ENCODE peak calls at places on chromosomes 7 and 10, in six cellular contexts. A is HCT116, P is GM23248, V is PC-9, G is PC-3, L is hepatocyte. W is an unnamed sample. For H3K79me2 and H3K9me2, the result is how much of the 10 kb centered on the place peaks cover.

GRCh38 chr7:29623976-29624375 is 60.3 kb downstream of the PRR15 start:
- DNase-seq in A (no peak), P (peak), V (peak), G (peak), L (no peak), W (no peak)

GRCh38 chr10:57699944-57700343 is 567.8 kb downstream of the IPMK start:
- DNase-seq in A (no peak), P (no peak), V (no peak), G (no peak), L (no peak), W (no peak)

GRCh38 chr7:128268233-128268632 is 27.2 kb downstream of the LEP start:
- DNase-seq in A (no peak), P (no peak), V (no peak), G (no peak), L (no peak), W (no peak)

GRCh38 chr10:73859441-73860049 is 14.8 kb downstream of the CAMK2G start:
- DNase-seq in A (no peak), P (peak), V (no peak), G (no peak), L (no peak), W (no peak)

GRCh38 chr7:142303650-142304049 is 45.8 kb upstream of the PRSS58 start:
- DNase-seq in A (peak), P (peak), V (peak), G (peak), L (peak), W (peak)

GRCh38 chr7:24199978-24200377 is 84.0 kb upstream of the NPY start:
- DNase-seq in A (no peak), P (no peak), V (no peak), G (no peak), L (peak), W (no peak)

GRCh38 chr10:124033887-124034218 is 59.5 kb downstream of the CHST15 start:
- DNase-seq in A (no peak), P (no peak), V (no peak), G (no peak), L (no peak), W (no peak)

GRCh38 chr10:22655312-22655973 is 58.9 kb downstream of the PIP4K2A start:
- DNase-seq in A (no peak), P (peak), V (no peak), G (peak), L (peak), W (no peak)

GRCh38 chr10:132450825-132451505 is 54.0 kb downstream of the PWWP2B start:
- DNase-seq in A (no peak), P (no peak), V (no peak), G (no peak), L (no peak), W (no peak)

GRCh38 chr7:145848691-145849090 is 267.9 kb upstream of the CNTNAP2 start:
- DNase-seq in A (no peak), P (no peak), V (no peak), G (peak), L (peak), W (peak)

GRCh38 chr10:51010977-51011376 is 63.3 kb upstream of the PRKG1 start:
- DNase-seq in A (peak), P (peak), V (no peak), G (peak), L (peak), W (peak)

GRCh38 chr10:8233832-8234259 is 179.4 kb downstream of the GATA3 start:
- DNase-seq in A (no peak), P (no peak), V (no peak), G (peak), L (no peak), W (no peak)

GRCh38 chr10:34721201-34721840 is 93.8 kb downstream of the PARD3 start:
- DNase-seq in A (no peak), P (peak), V (peak), G (peak), L (no peak), W (no peak)

GRCh38 chr7:47758546-47758945 is 176.6 kb upstream of the TNS3 start:
- DNase-seq in A (no peak), P (peak), V (no peak), G (no peak), L (no peak), W (no peak)

GRCh38 chr10:115801987-115802386 is 471.0 kb downstream of the GFRA1 start:
- DNase-seq in A (no peak), P (no peak), V (no peak), G (no peak), L (no peak), W (no peak)

GRCh38 chr7:143381427-143382125 is 431 bp downstream of the ZYX start:
- DNase-seq in A (no peak), P (peak), V (no peak), G (peak), L (peak), W (no peak)

GRCh38 chr10:69425513-69426298 is 9.0 kb upstream of the TACR2 start:
- DNase-seq in A (no peak), P (no peak), V (peak), G (peak), L (peak), W (no peak)

GRCh38 chr10:113933894-113934532 is 79.6 kb downstream of the NHLRC2 start:
- DNase-seq in A (no peak), P (no peak), V (no peak), G (no peak), L (no peak), W (no peak)

GRCh38 chr10:123249894-123250293 is 95.7 kb downstream of the BUB3 start:
- DNase-seq in A (no peak), P (no peak), V (no peak), G (no peak), L (no peak), W (no peak)

GRCh38 chr7:81053623-81054022 is 134.8 kb upstream of the SEMA3C start:
- DNase-seq in A (no peak), P (no peak), V (no peak), G (peak), L (peak), W (no peak)

GRCh38 chr7:2838451-2838850 is 5.7 kb downstream of the GNA12 start:
- DNase-seq in A (no peak), P (no peak), V (no peak), G (no peak), L (no peak), W (no peak)
- H3K79me2 ChIP-seq in A (half or more), P (half or more), V (half or more), G (half or more), L (half or more), W (half or more)

DNA sequence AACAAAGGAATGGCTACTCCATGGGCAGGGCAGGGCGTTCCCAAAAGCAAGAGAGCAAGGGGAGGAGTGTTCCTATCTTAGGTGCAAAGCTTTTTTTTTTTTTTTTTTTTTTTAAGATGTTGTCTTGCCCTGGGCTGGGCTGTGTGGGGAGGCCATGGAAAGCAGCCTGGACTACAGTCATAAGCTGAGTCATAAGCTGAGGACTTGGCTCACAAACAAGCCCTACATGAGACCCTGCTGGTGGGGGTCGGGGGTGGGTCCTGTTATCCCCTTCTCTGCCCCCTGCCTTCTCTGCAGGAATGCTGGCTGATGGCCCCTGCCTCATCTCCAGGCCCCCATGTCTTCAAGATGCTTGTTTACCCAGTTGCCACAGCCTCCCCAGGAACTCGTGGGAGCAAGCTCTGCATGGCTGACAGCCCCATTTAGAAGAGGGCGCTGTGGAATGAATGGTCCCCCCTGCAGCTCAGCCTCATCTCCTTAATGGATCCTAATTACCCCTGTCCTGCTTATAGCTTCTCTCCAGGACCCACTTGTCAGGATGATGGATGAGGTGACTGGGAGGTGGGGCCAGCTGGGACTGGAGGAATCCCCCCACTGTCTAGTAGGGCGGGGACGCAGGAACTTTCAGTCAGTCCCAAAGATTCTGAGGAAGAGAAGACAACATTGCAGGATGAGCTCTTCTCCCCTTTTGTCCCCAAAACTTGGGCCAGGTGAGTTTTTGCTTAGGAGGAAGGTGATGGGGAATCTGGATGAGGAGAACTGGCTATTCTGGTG is 340.8 kb upstream of the PODXL start:
- DNase-seq in A (peak), P (peak), V (no peak), G (peak), L (no peak), W (no peak)
- H3K9me2 ChIP-seq in A (under half), P (under half), V (under half), G (under half), L (under half), W (under half)

GRCh38 chr7:123715198-123715597 is 33.6 kb downstream of the WASL start:
- DNase-seq in A (no peak), P (no peak), V (no peak), G (peak), L (no peak), W (no peak)

GRCh38 chr7:123714296-123715080 is 34.3 kb downstream of the WASL start:
- DNase-seq in A (no peak), P (no peak), V (no peak), G (no peak), L (no peak), W (no peak)

GRCh38 chr7:123712619-123713018 is 36.2 kb downstream of the WASL start:
- DNase-seq in A (no peak), P (peak), V (peak), G (no peak), L (no peak), W (no peak)

GRCh38 chr7:123709525-123709924 is 39.3 kb downstream of the WASL start:
- DNase-seq in A (no peak), P (peak), V (no peak), G (no peak), L (no peak), W (no peak)

DNA sequence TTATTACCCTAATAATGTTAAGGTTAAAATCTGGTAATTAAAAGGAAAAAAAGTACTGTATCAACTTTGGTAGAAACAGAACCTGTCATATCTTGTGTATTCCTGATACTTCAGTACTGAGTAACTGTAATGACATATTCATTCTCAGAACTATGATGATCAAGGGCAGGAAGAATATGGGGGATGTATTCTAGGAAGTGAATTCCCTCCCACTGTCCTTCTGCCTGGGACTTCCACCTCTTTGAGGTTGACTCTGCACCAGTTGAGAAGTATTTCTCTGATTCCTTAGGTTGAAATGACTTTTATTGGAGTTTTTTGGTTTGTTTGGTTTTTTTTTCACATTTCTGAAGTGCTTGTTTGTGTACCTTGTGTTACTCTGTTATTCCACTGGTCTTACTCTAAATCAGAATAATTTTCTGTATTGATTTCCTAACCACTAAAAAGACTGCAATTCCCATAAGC is 36.9 kb downstream of the WASL start:
- DNase-seq in A (no peak), P (peak), V (no peak), G (no peak), L (no peak), W (no peak)
- H3K79me2 ChIP-seq in A (under half), P (half or more), V (half or more), G (under half), L (half or more), W (under half)

GRCh38 chr7:131897790-131898165 is 341.4 kb upstream of the PODXL start:
- DNase-seq in A (no peak), P (no peak), V (no peak), G (no peak), L (no peak), W (no peak)
- H3K9me2 ChIP-seq in A (under half), P (under half), V (under half), G (under half), L (under half), W (under half)